ENCODE peak calls at places on chromosome 15, in four cellular contexts. One of them, this sample, is unnamed.

GRCh38 chr15:96344706-96345559 is 14.4 kb downstream of the NR2F2 start:
- DNase-seq in HepG2: no peak
- DNase-seq in HCT116: no peak
- DNase-seq in H1: peak
- DNase-seq in this sample: peak

GRCh38 chr15:33910741-33911140 is 57.6 kb upstream of the CHRM5 start:
- DNase-seq in HepG2: no peak
- DNase-seq in HCT116: no peak
- DNase-seq in H1: no peak
- DNase-seq in this sample: no peak

GRCh38 chr15:95684693-95685115 is 645.8 kb upstream of the NR2F2 start:
- DNase-seq in HepG2: no peak
- DNase-seq in HCT116: peak
- DNase-seq in H1: no peak
- DNase-seq in this sample: no peak

GRCh38 chr15:31481157-31481556 is 154.5 kb downstream of the KLF13 start:
- DNase-seq in HepG2: no peak
- DNase-seq in HCT116: no peak
- DNase-seq in H1: no peak
- DNase-seq in this sample: no peak

GRCh38 chr15:52657338-52657737 is 21.9 kb downstream of the ATOSA start:
- DNase-seq in HepG2: no peak
- DNase-seq in HCT116: no peak
- DNase-seq in H1: no peak
- DNase-seq in this sample: no peak

GRCh38 chr15:58771621-58772235 is 626 bp downstream of the MINDY2 start:
- DNase-seq in HepG2: no peak
- DNase-seq in HCT116: no peak
- DNase-seq in H1: no peak
- DNase-seq in this sample: peak

GRCh38 chr15:56149071-56149470 is 94.6 kb downstream of the RFX7 start:
- DNase-seq in HepG2: no peak
- DNase-seq in HCT116: no peak
- DNase-seq in H1: no peak
- DNase-seq in this sample: no peak

GRCh38 chr15:93056836-93057235 is 32.2 kb downstream of the RGMA start:
- DNase-seq in HepG2: no peak
- DNase-seq in HCT116: no peak
- DNase-seq in H1: no peak
- DNase-seq in this sample: no peak

GRCh38 chr15:70670680-70671079 is 92.7 kb downstream of the UACA start:
- DNase-seq in HepG2: no peak
- DNase-seq in HCT116: no peak
- DNase-seq in H1: no peak
- DNase-seq in this sample: no peak

GRCh38 chr15:43133429-43134156 is at the start of gene TMEM62:
- DNase-seq in HepG2: peak
- DNase-seq in HCT116: peak
- DNase-seq in H1: peak
- DNase-seq in this sample: peak

GRCh38 chr15:55661431-55661830 is 73.3 kb upstream of the PYGO1 start:
- DNase-seq in HepG2: peak
- DNase-seq in HCT116: no peak
- DNase-seq in H1: no peak
- DNase-seq in this sample: no peak

GRCh38 chr15:75836953-75837321 is 6.3 kb upstream of the UBE2Q2 start:
- DNase-seq in HepG2: no peak
- DNase-seq in HCT116: no peak
- DNase-seq in H1: no peak
- DNase-seq in this sample: no peak

DNA sequence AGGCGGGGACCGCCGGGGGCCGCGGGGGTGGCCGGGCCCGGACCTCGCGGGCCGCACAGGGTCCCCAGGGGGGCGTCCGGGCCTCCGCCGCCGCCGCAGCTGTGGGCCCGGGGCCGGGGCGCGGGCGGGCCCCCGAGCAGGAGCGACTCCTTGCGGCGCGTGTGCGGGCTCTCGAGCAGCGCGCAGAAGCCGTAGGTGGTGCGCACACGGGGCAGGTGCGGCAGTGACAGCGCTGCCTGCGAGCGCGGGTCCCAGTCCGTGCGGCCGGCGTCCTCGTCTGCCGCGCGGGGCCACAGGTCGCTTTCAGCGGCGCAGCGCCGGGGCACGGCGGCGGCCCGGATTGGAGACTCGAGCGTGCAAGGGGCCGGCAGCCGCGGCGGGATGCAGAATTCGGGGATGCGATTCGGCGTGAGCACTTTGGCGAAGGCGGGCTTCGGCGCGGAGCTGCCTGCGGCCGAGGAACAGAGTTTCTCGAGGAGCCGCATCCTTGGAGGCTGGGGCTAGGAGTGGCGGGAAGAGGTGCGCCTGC is 521 bp downstream of the C2CD4B start:
- DNase-seq in HepG2: no peak
- DNase-seq in HCT116: no peak
- DNase-seq in H1: peak
- DNase-seq in this sample: peak
- TF ChIP-seq CTCF in HepG2: no peak
- TF ChIP-seq CTCF in HCT116: no peak
- TF ChIP-seq CTCF in H1: peak
- TF ChIP-seq CTCF in this sample: no peak

GRCh38 chr15:35507932-35508638 is 37.9 kb downstream of the DPH6 start:
- DNase-seq in HepG2: no peak
- DNase-seq in HCT116: no peak
- DNase-seq in H1: no peak
- DNase-seq in this sample: no peak

GRCh38 chr15:35505816-35506215 is 40.1 kb downstream of the DPH6 start:
- DNase-seq in HepG2: no peak
- DNase-seq in HCT116: no peak
- DNase-seq in H1: no peak
- DNase-seq in this sample: no peak

GRCh38 chr15:35505152-35505551 is 40.8 kb downstream of the DPH6 start:
- DNase-seq in HepG2: no peak
- DNase-seq in HCT116: no peak
- DNase-seq in H1: no peak
- DNase-seq in this sample: no peak

DNA sequence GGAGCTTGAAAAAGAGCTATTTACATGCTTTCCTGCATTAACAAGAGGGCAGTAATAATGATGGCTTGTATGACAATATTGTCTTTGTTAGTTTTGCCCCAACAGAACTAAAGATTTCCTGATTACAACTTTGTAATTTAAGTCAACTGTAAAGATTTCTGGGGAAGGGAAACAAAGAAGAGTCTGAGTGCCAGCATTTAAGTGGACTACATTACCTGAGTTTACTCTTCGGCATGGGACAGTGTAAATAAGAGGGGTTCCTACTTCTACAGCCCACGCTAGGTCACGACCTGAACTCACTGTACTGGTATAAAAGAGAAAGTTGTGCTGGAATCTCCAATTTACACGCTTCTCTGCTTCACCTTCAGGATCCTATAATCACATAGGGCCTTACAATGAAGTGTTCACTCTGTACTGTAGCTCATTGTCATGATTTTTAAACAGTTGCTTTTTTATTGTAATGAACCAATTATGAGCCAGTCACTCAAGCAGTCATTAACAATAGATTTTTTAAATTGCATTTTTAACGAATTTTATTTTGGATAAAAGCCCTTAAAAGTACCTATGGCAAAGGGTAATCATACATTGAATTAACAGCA is 39.6 kb downstream of the DPH6 start:
- DNase-seq in HepG2: peak
- DNase-seq in HCT116: no peak
- DNase-seq in H1: no peak
- DNase-seq in this sample: no peak
- TF ChIP-seq SP1 in HepG2: no peak
- TF ChIP-seq SP1 in HCT116: no peak
- TF ChIP-seq SP1 in H1: no peak
- TF ChIP-seq SP1 in this sample: no peak

GRCh38 chr15:99437315-99438221 is 128.2 kb upstream of the MEF2A start:
- DNase-seq in HepG2: no peak
- DNase-seq in HCT116: no peak
- DNase-seq in H1: peak
- DNase-seq in this sample: no peak

GRCh38 chr15:99438691-99439523 is 126.9 kb upstream of the MEF2A start:
- DNase-seq in HepG2: no peak
- DNase-seq in HCT116: no peak
- DNase-seq in H1: peak
- DNase-seq in this sample: no peak

GRCh38 chr15:99436472-99437314 is 129.1 kb upstream of the MEF2A start:
- DNase-seq in HepG2: no peak
- DNase-seq in HCT116: no peak
- DNase-seq in H1: peak
- DNase-seq in this sample: no peak

GRCh38 chr15:99439524-99439835 is 126.3 kb upstream of the MEF2A start:
- DNase-seq in HepG2: no peak
- DNase-seq in HCT116: no peak
- DNase-seq in H1: no peak
- DNase-seq in this sample: no peak

DNA sequence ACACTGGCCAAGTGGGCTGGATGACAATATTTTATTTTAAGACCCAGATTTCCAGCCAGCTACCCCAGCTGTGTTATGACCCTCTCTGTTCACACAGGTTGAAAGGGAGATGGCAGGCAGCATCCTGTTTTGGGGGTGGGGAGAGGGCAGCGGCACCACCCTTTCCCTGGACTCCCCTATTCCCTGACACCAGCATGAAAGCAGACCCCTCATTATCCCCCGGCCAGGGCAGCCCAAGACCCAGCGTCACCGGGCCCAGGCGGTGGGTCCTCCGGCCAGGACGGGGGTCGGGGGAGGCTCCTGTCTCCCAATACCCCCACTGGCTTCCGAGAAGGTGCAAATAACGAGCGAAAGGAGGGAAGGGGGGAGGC is 127.6 kb upstream of the MEF2A start:
- DNase-seq in HepG2: no peak
- DNase-seq in HCT116: no peak
- DNase-seq in H1: no peak
- DNase-seq in this sample: no peak
- TF ChIP-seq CTCF in HepG2: no peak
- TF ChIP-seq CTCF in HCT116: no peak
- TF ChIP-seq CTCF in H1: no peak
- TF ChIP-seq CTCF in this sample: no peak

GRCh38 chr15:57312323-57313133 is 63.8 kb upstream of the CGNL1 start:
- DNase-seq in HepG2: peak
- DNase-seq in HCT116: no peak
- DNase-seq in H1: no peak
- DNase-seq in this sample: no peak
- TF ChIP-seq SP1 in HepG2: no peak
- TF ChIP-seq SP1 in HCT116: no peak
- TF ChIP-seq SP1 in H1: no peak
- TF ChIP-seq SP1 in this sample: no peak